ENCODE peak calls at places on chromosomes 2 and 18, in seven cellular contexts. C is epithelial cell of esophagus; A is GM10248; G is amygdala; X is NCI-H1092; K is stimulated activated naive B cell treated with anti-CD40 and anti-IgM and Interleukin-4, amounts not matched to agents 10 μg/mL and 1 μg/mL and 100 μg/mL, for 72 hours; O is iPS DF 6.9. R is an unnamed sample.

GRCh38 chr18:76491801-76492668 is 3.0 kb downstream of the ZNF516 start:
- DNase-seq in K (peak; percentile 35), O (no peak), C (peak; percentile 50), G (no peak), X (no peak), A (no peak), R (peak; percentile 18)

GRCh38 chr2:47403829-47404228 is 873 bp downstream of the MSH2 start:
- DNase-seq in G (no peak), K (no peak), X (no peak), C (peak; percentile 4), A (no peak), O (no peak), R (no peak)

GRCh38 chr2:177692828-177693269 is 300.3 kb downstream of the AGPS start:
- DNase-seq in A (no peak), O (no peak), X (no peak), G (no peak), K (no peak), C (peak; percentile 90), R (no peak)

GRCh38 chr2:42086500-42086953 is 38.7 kb downstream of the PKDCC start:
- DNase-seq in C (peak; percentile 65), X (peak; percentile 11), A (peak; percentile 71), O (no peak), G (peak; percentile 28), K (no peak), R (no peak)

GRCh38 chr2:73828818-73829570 is at the start of gene STAMBP:
- DNase-seq in K (peak; percentile 86), C (peak; percentile 98), O (peak; percentile 93), X (peak; percentile 95), G (peak; percentile 94), A (peak; percentile 94), R (peak; percentile 79)

GRCh38 chr2:205682239-205683021 is at the start of gene NRP2:
- DNase-seq in C (peak; percentile 90), O (no peak), K (peak; percentile 57), G (peak; percentile 46), A (peak; percentile 57), X (peak; percentile 60), R (peak; percentile 37)

GRCh38 chr18:6810191-6810590 is 80.7 kb downstream of the ARHGAP28 start:
- DNase-seq in A (no peak), C (no peak), K (no peak), G (no peak), O (no peak), X (no peak), R (no peak)

GRCh38 chr2:84876369-84876768 is 4.5 kb downstream of the TRABD2A start:
- DNase-seq in K (no peak), A (no peak), X (no peak), G (no peak), C (no peak), O (no peak), R (no peak)

GRCh38 chr18:26575865-26576217 is 27.5 kb upstream of the KCTD1 start:
- DNase-seq in A (no peak), O (no peak), K (no peak), C (peak; percentile 51), X (no peak), G (no peak), R (no peak)

GRCh38 chr2:10166489-10167295 is 44.2 kb downstream of the RRM2 start:
- DNase-seq in A (no peak), X (no peak), G (no peak), O (no peak), K (no peak), C (no peak), R (no peak)

GRCh38 chr2:20223345-20224190 is 1.4 kb downstream of the SDC1 start:
- DNase-seq in C (peak; percentile 46), K (peak; percentile 11), O (no peak), X (no peak), A (no peak), G (no peak), R (peak; percentile 31)

GRCh38 chr18:48363167-48363566 is 46.0 kb downstream of the ZBTB7C start:
- DNase-seq in C (no peak), X (no peak), G (no peak), A (no peak), K (no peak), O (no peak), R (no peak)

GRCh38 chr18:58076052-58076451 is 32.0 kb downstream of the NEDD4L start:
- DNase-seq in G (no peak), X (no peak), A (no peak), K (no peak), O (no peak), C (peak; percentile 74), R (no peak)

GRCh38 chr2:121485039-121485438 is 45.6 kb upstream of the RNU4ATAC start:
- DNase-seq in O (no peak), G (no peak), X (no peak), K (no peak), A (no peak), C (peak; percentile 94), R (no peak)

GRCh38 chr2:20796374-20796791 is 26.5 kb downstream of the LDAH start:
- DNase-seq in A (no peak), G (no peak), X (no peak), K (no peak), C (peak; percentile 91), O (no peak), R (no peak)